ENCODE peak calls at places on chromosomes 13 and 19, in eight cellular contexts. One of them, this sample, is unnamed.

GRCh38 chr13:32846556-32846955 is 169.7 kb upstream of the KL start:
- DNase-seq in A549: no peak
- DNase-seq in lung: no peak
- DNase-seq in heart left ventricle: no peak
- DNase-seq in AG04450: no peak
- DNase-seq in endodermal cell: peak
- DNase-seq in ovary: no peak
- DNase-seq in pancreas: no peak
- DNase-seq in this sample: no peak

GRCh38 chr19:10193666-10194499 is 870 bp downstream of the DNMT1 start:
- DNase-seq in A549: peak
- DNase-seq in lung: no peak
- DNase-seq in heart left ventricle: no peak
- DNase-seq in AG04450: no peak
- DNase-seq in endodermal cell: no peak
- DNase-seq in ovary: peak
- DNase-seq in pancreas: peak
- DNase-seq in this sample: no peak

GRCh38 chr13:112970552-112971287 is 1.7 kb downstream of the MCF2L start:
- DNase-seq in A549: no peak
- DNase-seq in lung: no peak
- DNase-seq in heart left ventricle: no peak
- DNase-seq in AG04450: no peak
- DNase-seq in endodermal cell: no peak
- DNase-seq in ovary: peak
- DNase-seq in pancreas: no peak
- DNase-seq in this sample: no peak

GRCh38 chr13:28819748-28820098 is 416 bp upstream of the MTUS2 start:
- DNase-seq in A549: peak
- DNase-seq in lung: no peak
- DNase-seq in heart left ventricle: peak
- DNase-seq in AG04450: no peak
- DNase-seq in endodermal cell: peak
- DNase-seq in ovary: no peak
- DNase-seq in pancreas: peak
- DNase-seq in this sample: no peak

GRCh38 chr13:53254495-53254894 is 225.9 kb downstream of the OLFM4 start:
- DNase-seq in A549: no peak
- DNase-seq in lung: no peak
- DNase-seq in heart left ventricle: no peak
- DNase-seq in AG04450: no peak
- DNase-seq in endodermal cell: peak
- DNase-seq in ovary: no peak
- DNase-seq in pancreas: no peak
- DNase-seq in this sample: no peak

GRCh38 chr13:65638572-65639168 is 1591.5 kb downstream of the PCDH9 start:
- DNase-seq in A549: peak
- DNase-seq in lung: no peak
- DNase-seq in heart left ventricle: no peak
- DNase-seq in AG04450: peak
- DNase-seq in endodermal cell: peak
- DNase-seq in ovary: no peak
- DNase-seq in pancreas: no peak
- DNase-seq in this sample: peak

GRCh38 chr19:23996549-23996948 is 81.9 kb downstream of the ZNF726 start:
- DNase-seq in A549: peak
- DNase-seq in lung: no peak
- DNase-seq in heart left ventricle: no peak
- DNase-seq in AG04450: no peak
- DNase-seq in endodermal cell: peak
- DNase-seq in ovary: no peak
- DNase-seq in pancreas: no peak
- DNase-seq in this sample: no peak

GRCh38 chr19:48975947-48976847 is 11.1 kb downstream of the FTL start:
- DNase-seq in A549: no peak
- DNase-seq in lung: no peak
- DNase-seq in heart left ventricle: no peak
- DNase-seq in AG04450: no peak
- DNase-seq in endodermal cell: peak
- DNase-seq in ovary: no peak
- DNase-seq in pancreas: no peak
- DNase-seq in this sample: no peak

GRCh38 chr13:54356849-54357248 is 1328.2 kb downstream of the OLFM4 start:
- DNase-seq in A549: no peak
- DNase-seq in lung: no peak
- DNase-seq in heart left ventricle: no peak
- DNase-seq in AG04450: no peak
- DNase-seq in endodermal cell: no peak
- DNase-seq in ovary: no peak
- DNase-seq in pancreas: no peak
- DNase-seq in this sample: no peak

GRCh38 chr13:21813110-21813509 is 142.2 kb downstream of the FGF9 start:
- DNase-seq in A549: no peak
- DNase-seq in lung: no peak
- DNase-seq in heart left ventricle: no peak
- DNase-seq in AG04450: no peak
- DNase-seq in endodermal cell: peak
- DNase-seq in ovary: no peak
- DNase-seq in pancreas: no peak
- DNase-seq in this sample: no peak
- TF ChIP-seq CTCF in A549: no peak
- TF ChIP-seq CTCF in lung: no peak
- TF ChIP-seq CTCF in heart left ventricle: no peak
- TF ChIP-seq CTCF in AG04450: no peak
- TF ChIP-seq CTCF in endodermal cell: peak
- TF ChIP-seq CTCF in ovary: no peak
- TF ChIP-seq CTCF in pancreas: no peak
- TF ChIP-seq CTCF in this sample: peak

DNA sequence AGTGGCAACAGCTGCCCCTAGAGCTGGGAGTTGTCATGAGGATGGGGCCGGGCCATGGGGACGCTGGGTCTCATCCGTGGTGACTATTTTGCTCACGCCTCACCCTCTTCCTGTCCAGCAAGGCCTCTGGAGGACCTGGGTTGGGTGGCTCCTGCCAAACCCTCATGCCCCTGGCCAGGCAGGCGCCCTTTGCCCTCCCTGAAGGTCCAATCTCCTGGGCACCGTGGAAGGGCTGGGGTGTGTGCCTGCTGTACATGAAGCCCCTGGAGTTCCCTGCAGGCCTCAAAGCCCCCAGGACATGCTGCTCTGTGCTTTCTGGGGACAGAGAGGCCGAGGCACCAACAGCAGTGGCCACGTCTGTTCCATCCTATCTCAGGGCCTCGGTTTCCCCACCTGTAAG is 13.8 kb downstream of the LRP3 start:
- DNase-seq in A549: no peak
- DNase-seq in lung: no peak
- DNase-seq in heart left ventricle: no peak
- DNase-seq in AG04450: no peak
- DNase-seq in endodermal cell: no peak
- DNase-seq in ovary: no peak
- DNase-seq in pancreas: no peak
- DNase-seq in this sample: no peak
- H3K4me3 ChIP-seq in A549: no peak
- H3K4me3 ChIP-seq in lung: no peak
- H3K4me3 ChIP-seq in heart left ventricle: no peak
- H3K4me3 ChIP-seq in AG04450: no peak
- H3K4me3 ChIP-seq in endodermal cell: no peak
- H3K4me3 ChIP-seq in ovary: no peak
- H3K4me3 ChIP-seq in pancreas: no peak
- H3K4me3 ChIP-seq in this sample: no peak

GRCh38 chr13:114145256-114145655 is 12.8 kb upstream of the RASA3 start:
- DNase-seq in A549: no peak
- DNase-seq in lung: no peak
- DNase-seq in heart left ventricle: no peak
- DNase-seq in AG04450: no peak
- DNase-seq in endodermal cell: no peak
- DNase-seq in ovary: no peak
- DNase-seq in pancreas: no peak
- DNase-seq in this sample: no peak

GRCh38 chr13:114145722-114146121 is 13.3 kb upstream of the RASA3 start:
- DNase-seq in A549: no peak
- DNase-seq in lung: no peak
- DNase-seq in heart left ventricle: no peak
- DNase-seq in AG04450: no peak
- DNase-seq in endodermal cell: peak
- DNase-seq in ovary: no peak
- DNase-seq in pancreas: no peak
- DNase-seq in this sample: no peak

GRCh38 chr13:114147803-114148520 is 15.5 kb upstream of the RASA3 start:
- DNase-seq in A549: no peak
- DNase-seq in lung: no peak
- DNase-seq in heart left ventricle: no peak
- DNase-seq in AG04450: no peak
- DNase-seq in endodermal cell: no peak
- DNase-seq in ovary: no peak
- DNase-seq in pancreas: no peak
- DNase-seq in this sample: no peak

GRCh38 chr13:114146173-114146572 is 13.8 kb upstream of the RASA3 start:
- DNase-seq in A549: no peak
- DNase-seq in lung: no peak
- DNase-seq in heart left ventricle: no peak
- DNase-seq in AG04450: no peak
- DNase-seq in endodermal cell: no peak
- DNase-seq in ovary: no peak
- DNase-seq in pancreas: no peak
- DNase-seq in this sample: no peak

DNA sequence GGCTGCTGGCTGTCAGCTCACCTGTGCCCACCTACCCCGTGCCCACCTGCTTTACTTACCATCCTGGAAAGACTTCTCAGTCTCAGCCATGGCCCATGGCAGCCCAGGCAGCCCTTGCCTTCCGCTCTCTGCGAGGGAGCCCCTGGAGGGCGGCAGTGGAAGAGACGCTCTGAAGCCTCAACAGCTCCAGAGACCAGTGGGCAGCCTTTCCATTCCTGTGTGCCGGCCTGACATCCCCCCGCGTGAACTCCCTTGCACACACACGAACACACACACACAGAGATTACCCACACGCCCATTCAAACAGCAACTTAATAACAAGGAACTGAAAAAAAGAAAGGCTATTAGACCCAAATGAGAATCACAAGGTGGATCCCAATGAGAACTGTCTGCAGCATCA is 14.2 kb upstream of the RASA3 start:
- DNase-seq in A549: no peak
- DNase-seq in lung: no peak
- DNase-seq in heart left ventricle: no peak
- DNase-seq in AG04450: no peak
- DNase-seq in endodermal cell: peak
- DNase-seq in ovary: peak
- DNase-seq in pancreas: no peak
- DNase-seq in this sample: no peak
- TF ChIP-seq CTCF in A549: no peak
- TF ChIP-seq CTCF in lung: no peak
- TF ChIP-seq CTCF in heart left ventricle: no peak
- TF ChIP-seq CTCF in AG04450: peak
- TF ChIP-seq CTCF in endodermal cell: peak
- TF ChIP-seq CTCF in ovary: no peak
- TF ChIP-seq CTCF in pancreas: no peak
- TF ChIP-seq CTCF in this sample: no peak

GRCh38 chr19:14871619-14872230 is 14.2 kb downstream of the OR7A17 start:
- DNase-seq in A549: peak
- DNase-seq in lung: no peak
- DNase-seq in heart left ventricle: no peak
- DNase-seq in AG04450: no peak
- DNase-seq in endodermal cell: no peak
- DNase-seq in ovary: no peak
- DNase-seq in pancreas: no peak
- DNase-seq in this sample: no peak
- H3K4me3 ChIP-seq in A549: no peak
- H3K4me3 ChIP-seq in lung: no peak
- H3K4me3 ChIP-seq in heart left ventricle: no peak
- H3K4me3 ChIP-seq in AG04450: no peak
- H3K4me3 ChIP-seq in endodermal cell: no peak
- H3K4me3 ChIP-seq in ovary: no peak
- H3K4me3 ChIP-seq in pancreas: no peak
- H3K4me3 ChIP-seq in this sample: no peak

GRCh38 chr19:38769635-38770211 is 3.6 kb downstream of the LGALS7 start:
- DNase-seq in A549: peak
- DNase-seq in lung: peak
- DNase-seq in heart left ventricle: peak
- DNase-seq in AG04450: peak
- DNase-seq in endodermal cell: peak
- DNase-seq in ovary: peak
- DNase-seq in pancreas: peak
- DNase-seq in this sample: no peak
- TF ChIP-seq CTCF in A549: peak
- TF ChIP-seq CTCF in lung: peak
- TF ChIP-seq CTCF in heart left ventricle: peak
- TF ChIP-seq CTCF in AG04450: peak
- TF ChIP-seq CTCF in endodermal cell: peak
- TF ChIP-seq CTCF in ovary: peak
- TF ChIP-seq CTCF in pancreas: peak
- TF ChIP-seq CTCF in this sample: peak

DNA sequence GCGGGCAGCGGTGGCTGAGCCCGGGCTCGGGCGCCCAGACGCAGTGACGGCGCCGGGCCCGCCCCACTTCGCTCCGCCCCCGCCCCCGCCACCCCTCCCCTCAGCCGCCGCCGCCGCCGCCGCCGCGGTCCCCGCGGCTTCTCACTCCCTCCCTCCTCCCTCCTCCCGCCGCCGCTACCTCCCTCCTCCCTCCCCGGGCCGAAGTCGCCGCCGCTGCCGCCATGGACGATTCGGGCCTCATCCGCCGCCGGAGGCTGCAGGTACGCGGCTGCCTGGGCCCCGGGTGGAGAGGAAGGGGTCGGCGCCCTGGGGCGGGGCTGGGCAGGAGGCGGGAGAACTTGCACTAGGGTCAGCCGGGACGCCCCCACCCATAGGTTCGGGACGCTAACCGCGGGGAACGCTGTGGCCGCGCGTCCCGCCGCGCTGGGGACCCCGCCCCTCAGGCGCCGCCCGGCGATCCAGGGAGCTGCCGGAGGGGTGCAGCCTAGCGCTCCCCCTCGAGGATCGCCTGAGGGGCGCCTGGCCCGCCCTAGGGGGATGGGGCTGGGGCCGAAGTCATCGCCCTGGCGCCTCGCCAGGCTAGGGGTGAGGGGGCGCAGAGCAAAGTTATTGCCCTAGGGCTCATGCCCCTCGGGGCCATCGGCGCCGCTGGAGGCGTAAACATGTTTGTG is 497 bp downstream of the RTBDN start:
- DNase-seq in A549: no peak
- DNase-seq in lung: no peak
- DNase-seq in heart left ventricle: no peak
- DNase-seq in AG04450: no peak
- DNase-seq in endodermal cell: peak
- DNase-seq in ovary: no peak
- DNase-seq in pancreas: peak
- DNase-seq in this sample: no peak
- H3K4me3 ChIP-seq in A549: peak
- H3K4me3 ChIP-seq in lung: peak
- H3K4me3 ChIP-seq in heart left ventricle: peak
- H3K4me3 ChIP-seq in AG04450: peak
- H3K4me3 ChIP-seq in endodermal cell: peak
- H3K4me3 ChIP-seq in ovary: peak
- H3K4me3 ChIP-seq in pancreas: peak
- H3K4me3 ChIP-seq in this sample: peak